ENCODE peak calls at places on chromosomes 12 and 14, in six cellular contexts. W is hepatocyte, I is right atrium auricular region, J is left ventricle myocardium inferior, Q is HL-60, E is AG10803. A is an unnamed sample.

GRCh38 chr12:26821212-26821701 is 11.7 kb downstream of the ITPR2 start:
- DNase-seq in W (no peak), I (no peak), J (no peak), Q (no peak), E (peak; percentile 51), A (no peak)

GRCh38 chr14:69441948-69442347 is 42.6 kb upstream of the PLEKHD1 start:
- DNase-seq in W (no peak), I (no peak), J (no peak), Q (peak; percentile 4), E (peak; percentile 15), A (no peak)

GRCh38 chr14:77206877-77207389 is 25.3 kb downstream of the TMEM63C start:
- DNase-seq in W (no peak), I (no peak), J (no peak), Q (no peak), E (no peak), A (no peak)

GRCh38 chr12:27387473-27387872 is 54.8 kb downstream of the BMAL2 start:
- DNase-seq in W (no peak), I (no peak), J (no peak), Q (no peak), E (no peak), A (no peak)

GRCh38 chr14:72578514-72578913 is 315.4 kb downstream of the DPF3 start:
- DNase-seq in W (no peak), I (no peak), J (no peak), Q (no peak), E (no peak), A (no peak)

GRCh38 chr14:71659165-71659564 is 273.1 kb upstream of the RGS6 start:
- DNase-seq in W (no peak), I (no peak), J (no peak), Q (no peak), E (no peak), A (no peak)

GRCh38 chr14:98014851-98015615 is 1217.9 kb downstream of the VRK1 start:
- DNase-seq in W (no peak), I (no peak), J (no peak), Q (no peak), E (no peak), A (no peak)

GRCh38 chr12:6536894-6537579 is 2.7 kb downstream of the GAPDH start:
- DNase-seq in W (no peak), I (no peak), J (no peak), Q (peak; percentile 22), E (no peak), A (no peak)

GRCh38 chr12:113267621-113268020 is 46.4 kb downstream of the TPCN1 start:
- DNase-seq in W (no peak), I (no peak), J (no peak), Q (no peak), E (no peak), A (no peak)

GRCh38 chr14:24940213-24940783 is 109.6 kb downstream of the STXBP6 start:
- DNase-seq in W (no peak), I (no peak), J (no peak), Q (no peak), E (no peak), A (no peak)

GRCh38 chr12:100733817-100734593 is 60.6 kb upstream of the ANO4 start:
- DNase-seq in W (peak; percentile 45), I (no peak), J (no peak), Q (no peak), E (peak; percentile 47), A (no peak)

GRCh38 chr12:125431516-125431915 is 366.3 kb downstream of the AACS start:
- DNase-seq in W (no peak), I (no peak), J (no peak), Q (no peak), E (no peak), A (no peak)
- TF ChIP-seq CTCF in W (no peak), I (no peak), J (no peak), Q (no peak), E (no peak), A (no peak)

DNA sequence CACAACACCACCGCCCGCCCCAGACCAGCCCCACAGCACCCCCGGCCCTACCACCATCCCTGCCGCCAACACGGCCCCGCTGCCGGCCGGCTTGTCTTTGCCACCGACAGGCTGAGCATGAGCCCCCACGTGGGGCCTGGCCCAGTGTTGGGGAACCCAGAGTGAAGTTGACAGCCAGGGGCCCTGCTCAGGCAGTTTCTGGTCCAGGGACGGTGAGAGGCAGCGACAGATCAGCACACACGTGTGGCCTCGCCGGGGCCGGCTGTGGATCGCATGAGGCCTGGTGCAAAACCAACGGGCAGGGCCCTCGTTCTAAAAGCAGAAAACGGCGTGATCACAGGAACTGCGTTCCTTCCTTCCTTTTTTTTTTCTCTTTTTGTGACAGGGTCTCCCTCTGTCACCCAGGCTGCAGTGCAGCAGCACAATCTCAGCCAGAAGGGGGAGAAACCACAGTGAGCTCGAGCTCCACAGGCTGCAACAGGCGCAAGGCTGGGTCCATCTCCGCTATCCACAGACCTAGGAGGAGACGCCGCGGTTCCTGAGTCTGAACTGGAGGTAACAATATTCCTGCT is 50.5 kb upstream of the FBRSL1 start:
- DNase-seq in W (no peak), I (no peak), J (no peak), Q (peak; percentile 43), E (no peak), A (no peak)
- TF ChIP-seq CTCF in W (no peak), I (no peak), J (no peak), Q (no peak), E (no peak), A (no peak)

DNA sequence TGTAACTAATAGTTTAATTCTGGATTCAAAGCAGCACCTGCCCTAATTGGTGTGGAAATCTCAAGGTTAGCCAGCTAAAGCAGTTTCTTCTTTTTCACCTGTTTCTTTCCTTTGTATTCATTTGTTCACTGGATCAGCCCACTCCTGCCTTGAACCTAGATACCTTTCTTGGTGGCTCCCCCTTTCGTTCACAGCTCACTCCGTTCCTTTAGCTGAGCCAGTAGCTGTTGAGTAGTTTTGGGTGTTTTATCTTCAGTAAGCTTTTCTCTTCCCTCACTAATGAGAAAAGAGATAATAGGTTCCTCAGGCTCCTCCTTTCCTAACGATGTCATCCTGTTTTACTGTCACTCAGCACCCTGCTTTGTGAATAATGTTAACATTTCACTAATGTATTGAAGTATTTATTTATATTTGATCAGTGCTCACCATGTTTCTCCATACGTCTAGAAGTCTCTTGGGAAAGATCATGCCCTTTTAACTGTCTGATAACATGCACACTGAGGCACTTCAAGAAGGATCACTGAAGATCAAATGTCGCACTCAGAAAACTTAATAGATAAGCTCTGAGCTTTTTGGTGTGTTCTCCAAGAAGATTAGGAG is 121.1 kb downstream of the TGFB3 start:
- DNase-seq in W (no peak), I (no peak), J (no peak), Q (no peak), E (no peak), A (no peak)
- TF ChIP-seq CTCF in W (peak; percentile 18), I (no peak), J (no peak), Q (no peak), E (no peak), A (no peak)

DNA sequence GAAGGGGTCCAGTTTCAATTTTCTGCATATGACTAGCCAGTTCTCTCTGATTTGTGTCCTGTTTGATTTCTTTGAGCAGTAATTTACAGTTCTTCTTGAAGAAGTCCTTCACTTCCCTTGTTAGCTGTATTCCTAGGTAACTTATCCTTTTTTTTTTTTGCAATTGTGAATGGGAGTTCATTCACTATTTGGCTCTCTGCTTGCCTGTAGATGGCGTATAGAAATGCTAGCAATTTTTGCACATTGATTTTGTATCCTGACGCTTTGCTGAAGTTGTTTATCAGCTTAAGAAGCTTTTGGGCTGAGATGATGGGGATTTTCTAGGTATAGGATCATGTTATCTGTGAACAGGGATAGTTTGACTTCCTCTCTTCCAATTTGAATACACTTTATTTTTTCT is 77.6 kb upstream of the NID2 start:
- DNase-seq in W (no peak), I (no peak), J (no peak), Q (no peak), E (no peak), A (no peak)
- TF ChIP-seq CTCF in W (no peak), I (no peak), J (no peak), Q (no peak), E (peak; percentile 31), A (no peak)

GRCh38 chr14:21039059-21039422 is 3.1 kb upstream of the RNASE7 start:
- DNase-seq in W (peak; percentile 75), I (peak; percentile 90), J (peak; percentile 88), Q (no peak), E (peak; percentile 89), A (no peak)

GRCh38 chr14:21041676-21042433 is at the start of gene RNASE7:
- DNase-seq in W (no peak), I (no peak), J (no peak), Q (no peak), E (peak; percentile 58), A (no peak)

GRCh38 chr14:21038416-21039058 is 3.6 kb upstream of the RNASE7 start:
- DNase-seq in W (no peak), I (no peak), J (no peak), Q (no peak), E (no peak), A (no peak)

GRCh38 chr14:21040370-21040925 is 1.7 kb upstream of the RNASE7 start:
- DNase-seq in W (no peak), I (no peak), J (no peak), Q (no peak), E (no peak), A (no peak)

DNA sequence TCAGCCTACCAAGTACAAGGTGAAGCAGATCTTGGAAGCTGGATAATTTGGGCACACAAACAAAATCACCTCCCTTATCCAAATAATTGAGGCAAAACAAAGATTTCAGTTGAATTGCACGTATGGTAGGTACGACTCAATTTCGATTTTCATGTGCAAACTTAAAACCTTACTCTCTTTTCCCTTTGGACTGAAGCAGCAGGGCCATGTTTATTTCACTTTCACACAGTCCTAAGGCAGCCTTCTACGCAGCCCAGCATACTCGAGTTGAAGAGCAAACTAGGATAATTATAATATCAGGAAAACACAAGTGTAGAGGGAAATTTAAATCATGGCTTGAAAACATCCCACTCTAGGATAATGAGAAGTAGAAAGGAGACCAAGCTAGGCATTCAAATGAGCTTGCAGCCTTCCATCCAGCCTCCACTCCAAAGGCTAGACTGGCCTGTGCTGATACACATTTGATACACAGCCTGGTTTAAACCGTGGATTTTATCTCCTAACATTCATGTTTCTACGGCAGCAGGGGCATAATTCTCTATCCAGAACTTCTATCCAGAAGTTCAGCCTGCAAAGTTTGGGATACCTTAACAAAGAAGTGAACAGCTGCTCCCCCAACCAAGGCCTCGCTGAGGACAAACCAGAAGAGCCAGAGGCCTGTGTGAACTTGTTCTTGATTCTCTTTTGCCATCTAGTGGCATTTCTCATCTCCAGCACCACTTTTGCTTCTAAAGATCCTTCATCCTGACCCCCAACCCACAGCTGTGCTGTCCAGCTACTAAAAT is 2.4 kb upstream of the RNASE7 start:
- DNase-seq in W (peak; percentile 83), I (no peak), J (no peak), Q (peak; percentile 53), E (peak; percentile 74), A (no peak)
- TF ChIP-seq CTCF in W (peak; percentile 78), I (peak; percentile 83), J (peak; percentile 84), Q (peak; percentile 68), E (peak; percentile 80), A (peak; percentile 61)

GRCh38 chr14:41636492-41637392 is 30.1 kb downstream of the LRFN5 start:
- DNase-seq in W (peak; percentile 39), I (no peak), J (no peak), Q (no peak), E (no peak), A (no peak)
- TF ChIP-seq CTCF in W (no peak), I (no peak), J (no peak), Q (no peak), E (no peak), A (no peak)